ENCODE peak calls at places on chromosomes 1 and 21, in six cellular contexts. W is HepG2, B is SK-N-SH, X is GM12878, U is HL-60, E is K562. J is an unnamed sample.
A peak's percentile ranks its signal among the peaks of the same experiment; 100 is the strongest.

GRCh38 chr1:245279346-245279745 is 124.6 kb downstream of the KIF26B start:
- DNase-seq in X (no peak), W (no peak), B (no peak), U (no peak), E (no peak), J (no peak)

GRCh38 chr1:182599339-182599738 is 4.8 kb downstream of the RGS16 start:
- DNase-seq in B (peak; percentile 40), W (no peak), X (no peak), U (no peak), E (peak; percentile 60), J (no peak)

GRCh38 chr1:204435246-204435885 is 23.7 kb upstream of the PPP1R15B start:
- DNase-seq in X (no peak), W (peak; percentile 56), B (no peak), U (peak; percentile 69), E (no peak), J (no peak)

GRCh38 chr21:28537371-28538079 is 455.2 kb downstream of the LTN1 start:
- DNase-seq in X (no peak), U (no peak), E (no peak), B (no peak), W (no peak), J (no peak)

GRCh38 chr1:8905582-8906191 is 27.2 kb upstream of the ENO1 start:
- DNase-seq in U (no peak), B (no peak), X (no peak), W (no peak), E (no peak), J (no peak)

GRCh38 chr1:33836911-33837310 is 27.0 kb upstream of the HMGB4 start:
- DNase-seq in U (no peak), W (no peak), X (no peak), E (no peak), B (no peak), J (no peak)

GRCh38 chr1:175003521-175003920 is 3.8 kb downstream of the CACYBP start:
- DNase-seq in B (no peak), X (no peak), U (no peak), E (no peak), W (no peak), J (no peak)

GRCh38 chr1:159076753-159077656 is at the start of gene AIM2:
- DNase-seq in X (peak; percentile 97), E (peak; percentile 82), B (no peak), W (no peak), U (peak; percentile 84), J (no peak)

GRCh38 chr1:113534130-113534817 is 144.0 kb downstream of the MAGI3 start:
- DNase-seq in U (no peak), W (peak; percentile 41), X (no peak), E (no peak), B (no peak), J (no peak)

GRCh38 chr21:35648512-35648911 is 411.8 kb downstream of the SETD4 start:
- DNase-seq in U (no peak), B (no peak), X (no peak), E (no peak), W (no peak), J (no peak)

GRCh38 chr1:46223472-46223943 is 20.4 kb downstream of the LURAP1 start:
- DNase-seq in X (no peak), W (peak; percentile 79), B (peak; percentile 78), U (peak; percentile 48), E (peak; percentile 69), J (no peak)

GRCh38 chr1:15141933-15142647 is 11.5 kb upstream of the TMEM51 start:
- DNase-seq in B (no peak), W (no peak), X (no peak), U (no peak), E (no peak), J (no peak)

GRCh38 chr1:202501281-202501680 is 152.8 kb downstream of the PPP1R12B start:
- DNase-seq in E (peak; percentile 13), X (no peak), B (peak; percentile 7), W (peak; percentile 31), U (no peak), J (no peak)

GRCh38 chr21:44286716-44287632 is 1.3 kb downstream of the AIRE start:
- DNase-seq in U (no peak), B (no peak), E (no peak), X (no peak), W (no peak), J (no peak)

GRCh38 chr1:3399732-3400131 is 54.7 kb upstream of the ARHGEF16 start:
- DNase-seq in B (no peak), W (no peak), X (no peak), U (no peak), E (no peak), J (no peak)

GRCh38 chr1:246679211-246680177 is 44.7 kb upstream of the SCCPDH start:
- DNase-seq in U (no peak), E (no peak), B (peak; percentile 47), X (no peak), W (no peak), J (no peak)

GRCh38 chr1:60299581-60299980 is 226.0 kb upstream of the C1orf87 start:
- DNase-seq in B (no peak), W (no peak), X (no peak), U (no peak), E (no peak), J (no peak)

GRCh38 chr1:184298321-184299052 is 88.3 kb upstream of the C1orf21 start:
- DNase-seq in X (no peak), E (no peak), B (peak; percentile 16), U (no peak), W (no peak), J (no peak)

GRCh38 chr1:160346953-160347352 is 3.8 kb downstream of the NCSTN start:
- DNase-seq in X (peak; percentile 46), B (no peak), U (peak; percentile 74), W (no peak), E (no peak), J (no peak)

GRCh38 chr1:182955596-182956588 is 2.9 kb upstream of the SHCBP1L start:
- DNase-seq in B (no peak), W (no peak), X (no peak), E (no peak), U (no peak), J (no peak)

GRCh38 chr21:39386899-39387298 is 38.0 kb upstream of the HMGN1 start:
- DNase-seq in B (no peak), U (no peak), E (no peak), X (no peak), W (no peak), J (no peak)

GRCh38 chr1:210597555-210598134 is 268.9 kb downstream of the HHAT start:
- DNase-seq in E (peak; percentile 14), X (peak; percentile 7), B (no peak), U (peak; percentile 45), W (peak; percentile 21), J (no peak)
- TF ChIP-seq GABPA in E (no peak), X (no peak), B (no peak), U (no peak), W (no peak), J (no peak)

GRCh38 chr1:89519779-89520358 is 4.8 kb upstream of the LRRC8B start:
- DNase-seq in X (no peak), B (peak; percentile 54), W (peak; percentile 32), U (no peak), E (peak; percentile 62), J (no peak)
- TF ChIP-seq GABPA in X (no peak), B (no peak), W (no peak), U (no peak), E (no peak), J (no peak)

GRCh38 chr1:31108861-31109260 is 43.3 kb upstream of the PUM1 start:
- DNase-seq in U (peak; percentile 53), E (no peak), X (no peak), W (no peak), B (no peak), J (no peak)

GRCh38 chr1:31116022-31116421 is 50.5 kb upstream of the PUM1 start:
- DNase-seq in U (no peak), W (no peak), E (no peak), B (no peak), X (no peak), J (no peak)

GRCh38 chr1:31110846-31111245 is 45.3 kb upstream of the PUM1 start:
- DNase-seq in B (no peak), W (no peak), U (no peak), E (no peak), X (no peak), J (no peak)

GRCh38 chr1:31112223-31112622 is 46.7 kb upstream of the PUM1 start:
- DNase-seq in B (no peak), E (no peak), X (no peak), U (no peak), W (no peak), J (no peak)

DNA sequence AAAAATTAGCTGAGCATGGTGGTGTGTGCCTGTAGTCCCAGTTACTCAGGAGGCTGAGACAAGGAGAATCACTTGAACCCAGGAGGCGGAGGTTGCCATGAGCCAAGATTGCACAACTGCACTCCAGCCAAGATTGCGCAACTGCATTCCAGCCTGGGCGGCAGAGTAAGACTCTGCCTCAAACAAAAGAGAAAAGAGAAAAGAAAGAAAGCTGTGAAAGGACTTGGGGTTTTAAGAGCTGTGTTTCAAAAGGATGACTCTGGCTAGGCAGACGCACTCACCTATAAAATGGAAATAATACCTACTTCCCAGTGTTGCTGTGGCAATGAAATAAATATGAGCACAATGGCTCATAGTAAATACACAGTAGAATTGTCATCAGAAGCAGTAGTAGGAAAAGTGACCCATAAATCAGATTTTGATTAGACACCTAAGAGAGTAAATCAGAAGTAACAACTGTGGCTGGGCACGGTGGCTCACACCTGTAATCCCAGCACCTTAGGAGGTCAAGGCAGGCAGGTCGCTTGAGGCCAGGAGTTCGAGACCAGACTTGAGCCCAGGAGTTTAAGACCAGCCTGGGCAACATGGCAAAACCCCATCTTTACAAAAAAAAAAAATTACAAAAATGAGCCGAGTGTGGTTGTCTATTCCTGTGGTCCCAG is 45.9 kb upstream of the PUM1 start:
- DNase-seq in X (no peak), E (no peak), B (no peak), U (peak; percentile 74), W (no peak), J (peak; percentile 55)
- TF ChIP-seq GABPA in X (no peak), E (no peak), B (no peak), U (no peak), W (no peak), J (no peak)

DNA sequence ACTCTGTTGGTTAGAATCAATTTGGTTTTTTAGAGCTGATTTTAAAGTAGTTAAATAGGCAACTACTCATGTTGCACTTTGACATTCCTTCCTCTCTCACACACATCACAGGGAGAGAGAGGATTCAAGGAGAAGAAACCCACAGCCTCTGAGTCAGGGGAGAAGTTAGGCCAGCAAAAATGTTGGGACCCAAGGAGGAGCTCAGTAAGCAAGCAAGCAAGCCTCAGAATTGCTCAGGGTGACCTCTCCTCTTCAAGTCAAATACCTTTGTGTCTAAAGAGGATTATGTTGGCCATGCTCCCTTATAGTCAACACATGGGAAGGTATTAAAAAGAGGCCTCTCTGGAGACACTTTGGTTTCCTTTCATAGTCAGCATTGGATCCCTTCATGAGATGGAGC is 80.5 kb upstream of the WARS2 start:
- DNase-seq in U (no peak), E (no peak), X (no peak), B (no peak), W (no peak), J (no peak)
- TF ChIP-seq GABPA in U (no peak), E (no peak), X (no peak), B (no peak), W (no peak), J (no peak)

GRCh38 chr1:11253226-11253625 is 9.1 kb downstream of the MTOR start:
- DNase-seq in W (no peak), X (no peak), B (no peak), E (no peak), U (no peak), J (no peak)

GRCh38 chr1:11256299-11256698 is 6.1 kb downstream of the MTOR start:
- DNase-seq in W (no peak), U (no peak), X (no peak), B (no peak), E (no peak), J (no peak)
- TF ChIP-seq GABPA in W (no peak), U (no peak), X (no peak), B (no peak), E (no peak), J (no peak)

J was measured in H1.